ENCODE peak calls at places on chromosomes 7 and 10, in seven cellular contexts. F is neuronal stem cell, T is IMR-90, I is H9, G is H1, S is mesenchymal stem cell, M is trophoblast cell. B is an unnamed sample.

GRCh38 chr7:158494643-158495042 is 93.0 kb downstream of the PTPRN2 start:
- DNase-seq in F (no peak), T (no peak), I (no peak), G (no peak), S (no peak), M (no peak), B (no peak)

GRCh38 chr10:133391249-133391635 is 2.7 kb upstream of the MTG1 start:
- DNase-seq in F (no peak), T (no peak), I (no peak), G (no peak), S (no peak), M (no peak), B (no peak)

GRCh38 chr10:93573051-93573909 is 6.8 kb downstream of the FFAR4 start:
- DNase-seq in F (no peak), T (no peak), I (no peak), G (no peak), S (no peak), M (no peak), B (no peak)

GRCh38 chr10:72688208-72688651 is 3.7 kb upstream of the MCU start:
- DNase-seq in F (no peak), T (peak), I (no peak), G (no peak), S (peak), M (peak), B (peak)

GRCh38 chr10:50594012-50594411 is 29.7 kb downstream of the SGMS1 start:
- DNase-seq in F (no peak), T (peak), I (no peak), G (no peak), S (peak), M (no peak), B (no peak)

GRCh38 chr10:102782698-102783540 is 39.2 kb downstream of the WBP1L start:
- DNase-seq in F (no peak), T (peak), I (no peak), G (no peak), S (peak), M (no peak), B (peak)

GRCh38 chr10:15791816-15792524 is 68.3 kb downstream of the MINDY3 start:
- DNase-seq in F (no peak), T (peak), I (no peak), G (no peak), S (peak), M (no peak), B (no peak)

GRCh38 chr7:143492043-143492471 is 14.4 kb downstream of the TAS2R41 start:
- DNase-seq in F (no peak), T (peak), I (no peak), G (no peak), S (peak), M (peak), B (peak)

GRCh38 chr7:42493436-42494198 is 256.6 kb upstream of the GLI3 start:
- DNase-seq in F (peak), T (peak), I (peak), G (peak), S (peak), M (peak), B (peak)

GRCh38 chr7:44466300-44467216 is 23.9 kb downstream of the NUDCD3 start:
- DNase-seq in F (no peak), T (peak), I (no peak), G (no peak), S (peak), M (no peak), B (no peak)

GRCh38 chr7:112995091-112995824 is 91.4 kb downstream of the GPR85 start:
- DNase-seq in F (no peak), T (peak), I (no peak), G (no peak), S (peak), M (peak), B (peak)

GRCh38 chr7:143346018-143346417 is 16.5 kb downstream of the FAM131B start:
- DNase-seq in F (no peak), T (no peak), I (no peak), G (no peak), S (no peak), M (no peak), B (no peak)

GRCh38 chr7:30159698-30160143 is 24.9 kb downstream of the MTURN start:
- DNase-seq in F (no peak), T (peak), I (no peak), G (no peak), S (peak), M (peak), B (peak)

GRCh38 chr7:21469894-21470293 is 42.0 kb downstream of the SP4 start:
- DNase-seq in F (no peak), T (peak), I (no peak), G (no peak), S (peak), M (no peak), B (no peak)

GRCh38 chr10:28676297-28676967 is 889 bp upstream of the BAMBI start:
- DNase-seq in F (no peak), T (no peak), I (peak), G (no peak), S (peak), M (peak), B (peak)

GRCh38 chr7:75889826-75890225 is 11.0 kb downstream of the RHBDD2 start:
- DNase-seq in F (no peak), T (peak), I (no peak), G (no peak), S (no peak), M (no peak), B (no peak)

DNA sequence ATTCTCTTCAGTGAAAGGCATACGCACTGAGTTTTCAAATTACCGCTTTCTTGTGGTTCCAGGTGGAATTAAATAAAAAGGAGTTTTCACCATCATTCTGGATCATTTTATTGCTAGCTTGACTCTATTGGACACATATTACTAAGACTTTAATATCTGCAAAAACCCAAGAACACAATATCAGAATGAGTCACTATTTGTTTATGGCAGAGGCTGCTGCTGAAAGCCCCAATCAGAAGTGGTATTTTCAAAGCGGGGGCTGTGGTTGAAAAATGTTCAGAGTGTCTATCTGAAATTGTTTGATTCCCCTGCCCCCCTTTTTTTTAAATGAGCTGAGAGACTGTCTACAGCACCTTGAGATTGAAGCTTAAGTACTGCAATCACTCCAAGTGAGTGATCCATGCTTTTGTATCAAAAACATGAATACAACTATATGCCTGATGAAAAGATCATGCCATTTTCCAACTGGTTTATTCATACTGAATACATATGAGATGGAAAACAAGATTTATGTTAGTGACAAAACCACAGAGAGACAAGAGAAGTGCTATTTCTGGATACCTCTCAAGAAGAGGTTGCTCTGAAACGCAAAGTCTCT is 376.4 kb downstream of the HTR7 start:
- DNase-seq in F (no peak), T (no peak), I (no peak), G (no peak), S (peak), M (no peak), B (no peak)
- H2BK120ac ChIP-seq in F (no peak), T (no peak), I (no peak), G (no peak), S (no peak), M (no peak), B (no peak)

GRCh38 chr10:86222687-86223086 is 143.9 kb downstream of the GRID1 start:
- DNase-seq in F (no peak), T (no peak), I (no peak), G (no peak), S (no peak), M (no peak), B (no peak)

GRCh38 chr10:86224354-86225097 is 142.1 kb downstream of the GRID1 start:
- DNase-seq in F (no peak), T (no peak), I (no peak), G (no peak), S (no peak), M (no peak), B (peak)

GRCh38 chr10:86221442-86222335 is 144.9 kb downstream of the GRID1 start:
- DNase-seq in F (no peak), T (no peak), I (no peak), G (no peak), S (no peak), M (no peak), B (no peak)

GRCh38 chr10:86222336-86222650 is 144.3 kb downstream of the GRID1 start:
- DNase-seq in F (no peak), T (no peak), I (no peak), G (no peak), S (no peak), M (no peak), B (no peak)

GRCh38 chr10:86223256-86223655 is 143.3 kb downstream of the GRID1 start:
- DNase-seq in F (no peak), T (no peak), I (no peak), G (no peak), S (no peak), M (no peak), B (no peak)
- H3K23ac ChIP-seq in F (peak), T (no peak), I (no peak), G (no peak), S (no peak), M (no peak), B (no peak)

DNA sequence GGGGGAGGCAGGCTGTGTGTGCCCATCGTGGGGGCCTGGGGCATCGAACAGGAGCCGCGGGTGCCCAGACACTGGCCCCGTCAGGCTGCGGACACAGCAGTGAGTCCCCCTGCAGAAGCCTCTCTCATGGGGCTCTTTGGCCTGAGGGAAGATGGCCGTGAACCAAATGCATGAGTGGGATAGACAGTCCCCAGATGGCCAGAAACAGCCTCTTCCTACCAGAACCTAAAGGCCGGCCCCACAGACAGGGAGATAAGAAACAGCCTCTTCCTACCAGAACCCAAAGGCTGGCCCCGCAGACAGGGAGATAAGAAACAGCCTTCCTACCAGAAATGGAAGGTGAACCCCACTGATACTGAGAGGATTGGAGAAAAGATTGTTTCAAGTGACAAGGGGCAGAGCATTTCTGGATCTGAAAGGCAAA is 16.6 kb downstream of the IDI2 start:
- DNase-seq in F (no peak), T (no peak), I (no peak), G (no peak), S (no peak), M (no peak), B (peak)
- H4K8ac ChIP-seq in F (no peak), T (no peak), I (no peak), G (no peak), S (peak), M (no peak), B (no peak)

DNA sequence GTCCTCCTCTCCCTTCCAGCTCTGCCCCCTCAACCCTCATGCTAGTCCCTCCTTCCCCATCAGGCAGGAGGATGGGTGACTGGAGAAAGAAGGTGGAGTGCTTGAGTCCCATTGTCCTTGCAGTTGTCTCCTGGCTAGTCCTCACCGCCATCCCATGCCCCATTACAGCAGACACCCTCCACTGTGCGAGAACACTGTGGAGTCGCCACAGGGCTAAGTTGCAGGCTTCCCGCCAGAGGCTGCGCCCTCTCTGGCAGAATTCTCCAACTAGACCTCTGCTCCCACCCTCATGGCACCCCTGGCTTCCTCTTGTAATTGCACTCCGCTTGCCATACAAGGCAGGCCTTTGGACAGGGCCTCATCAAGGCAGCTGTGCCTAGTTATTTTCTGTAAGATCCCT is 3.1 kb downstream of the GIMAP2 start:
- DNase-seq in F (no peak), T (no peak), I (no peak), G (no peak), S (no peak), M (no peak), B (no peak)
- H2BK120ac ChIP-seq in F (no peak), T (no peak), I (no peak), G (no peak), S (no peak), M (no peak), B (no peak)

GRCh38 chr10:106836923-106837322 is 327.6 kb downstream of the SORCS1 start:
- DNase-seq in F (no peak), T (no peak), I (no peak), G (no peak), S (no peak), M (peak), B (no peak)
- H3K23ac ChIP-seq in F (no peak), T (no peak), I (no peak), G (no peak), S (no peak), M (no peak), B (no peak)

GRCh38 chr7:82050134-82050533 is 280.3 kb upstream of the HGF start:
- DNase-seq in F (no peak), T (peak), I (no peak), G (no peak), S (peak), M (peak), B (peak)
- H4K8ac ChIP-seq in F (no peak), T (no peak), I (no peak), G (no peak), S (peak), M (no peak), B (no peak)

DNA sequence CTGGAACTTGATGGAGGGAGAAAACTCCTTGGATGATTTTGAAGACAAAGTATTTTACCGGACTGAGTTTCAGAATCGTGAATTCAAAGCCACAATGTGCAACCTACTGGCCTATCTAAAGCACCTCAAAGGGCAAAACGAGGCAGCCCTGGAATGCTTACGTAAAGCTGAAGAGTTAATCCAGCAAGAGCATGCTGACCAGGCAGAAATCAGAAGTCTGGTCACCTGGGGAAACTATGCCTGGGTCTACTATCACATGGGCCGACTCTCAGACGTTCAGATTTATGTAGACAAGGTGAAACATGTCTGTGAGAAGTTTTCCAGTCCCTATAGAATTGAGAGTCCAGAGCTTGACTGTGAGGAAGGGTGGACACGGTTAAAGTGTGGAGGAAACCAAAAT is 4.2 kb downstream of the IFIT2 start:
- DNase-seq in F (no peak), T (no peak), I (no peak), G (no peak), S (no peak), M (no peak), B (no peak)
- H2BK120ac ChIP-seq in F (no peak), T (no peak), I (no peak), G (no peak), S (no peak), M (no peak), B (no peak)